ENCODE peak calls at places on chromosomes 13 and 19, in six cellular contexts. One of them, this sample, is unnamed.

GRCh38 chr13:45928843-45929242 is 77.3 kb upstream of the SIAH3 start:
- DNase-seq in breast epithelium: no peak
- DNase-seq in stomach: no peak
- DNase-seq in heart left ventricle: no peak
- DNase-seq in cardiac fibroblast: no peak
- DNase-seq in AG10803: no peak
- DNase-seq in this sample: no peak

GRCh38 chr19:52492991-52493470 is 34.4 kb upstream of the ZNF808 start:
- DNase-seq in breast epithelium: no peak
- DNase-seq in stomach: no peak
- DNase-seq in heart left ventricle: no peak
- DNase-seq in cardiac fibroblast: no peak
- DNase-seq in AG10803: no peak
- DNase-seq in this sample: no peak

GRCh38 chr13:63680704-63681103 is 2265.1 kb upstream of the PCDH20 start:
- DNase-seq in breast epithelium: no peak
- DNase-seq in stomach: no peak
- DNase-seq in heart left ventricle: no peak
- DNase-seq in cardiac fibroblast: no peak
- DNase-seq in AG10803: no peak
- DNase-seq in this sample: no peak

GRCh38 chr13:85864963-85865530 is 65.8 kb upstream of the SLITRK6 start:
- DNase-seq in breast epithelium: no peak
- DNase-seq in stomach: no peak
- DNase-seq in heart left ventricle: no peak
- DNase-seq in cardiac fibroblast: peak
- DNase-seq in AG10803: no peak
- DNase-seq in this sample: peak

GRCh38 chr19:32339988-32340874 is 5.2 kb upstream of the ZNF507 start:
- DNase-seq in breast epithelium: no peak
- DNase-seq in stomach: peak
- DNase-seq in heart left ventricle: peak
- DNase-seq in cardiac fibroblast: peak
- DNase-seq in AG10803: peak
- DNase-seq in this sample: peak

GRCh38 chr13:106381083-106381482 is 154.4 kb downstream of the EFNB2 start:
- DNase-seq in breast epithelium: no peak
- DNase-seq in stomach: peak
- DNase-seq in heart left ventricle: no peak
- DNase-seq in cardiac fibroblast: no peak
- DNase-seq in AG10803: no peak
- DNase-seq in this sample: peak

GRCh38 chr13:73714522-73714921 is 419.7 kb downstream of the KLF12 start:
- DNase-seq in breast epithelium: no peak
- DNase-seq in stomach: no peak
- DNase-seq in heart left ventricle: no peak
- DNase-seq in cardiac fibroblast: no peak
- DNase-seq in AG10803: no peak
- DNase-seq in this sample: no peak

GRCh38 chr13:51781246-51782022 is 22.5 kb downstream of the DHRS12 start:
- DNase-seq in breast epithelium: no peak
- DNase-seq in stomach: peak
- DNase-seq in heart left ventricle: no peak
- DNase-seq in cardiac fibroblast: peak
- DNase-seq in AG10803: no peak
- DNase-seq in this sample: peak

GRCh38 chr13:93217701-93218100 is 8.9 kb upstream of the GPC6 start:
- DNase-seq in breast epithelium: no peak
- DNase-seq in stomach: no peak
- DNase-seq in heart left ventricle: no peak
- DNase-seq in cardiac fibroblast: no peak
- DNase-seq in AG10803: peak
- DNase-seq in this sample: no peak

GRCh38 chr19:46898731-46899130 is 37.9 kb downstream of the ARHGAP35 start:
- DNase-seq in breast epithelium: no peak
- DNase-seq in stomach: no peak
- DNase-seq in heart left ventricle: peak
- DNase-seq in cardiac fibroblast: peak
- DNase-seq in AG10803: peak
- DNase-seq in this sample: peak

GRCh38 chr13:88857256-88857655 is 1186.1 kb downstream of the SLITRK5 start:
- DNase-seq in breast epithelium: no peak
- DNase-seq in stomach: no peak
- DNase-seq in heart left ventricle: no peak
- DNase-seq in cardiac fibroblast: no peak
- DNase-seq in AG10803: no peak
- DNase-seq in this sample: no peak

GRCh38 chr19:55640577-55641375 is at the start of gene ZNF580:
- DNase-seq in breast epithelium: peak
- DNase-seq in stomach: peak
- DNase-seq in heart left ventricle: peak
- DNase-seq in cardiac fibroblast: peak
- DNase-seq in AG10803: peak
- DNase-seq in this sample: peak

GRCh38 chr13:77384999-77385398 is 58.1 kb upstream of the MYCBP2 start:
- DNase-seq in breast epithelium: no peak
- DNase-seq in stomach: no peak
- DNase-seq in heart left ventricle: no peak
- DNase-seq in cardiac fibroblast: peak
- DNase-seq in AG10803: peak
- DNase-seq in this sample: no peak

GRCh38 chr19:2189880-2190279 is 26.1 kb downstream of the DOT1L start:
- DNase-seq in breast epithelium: no peak
- DNase-seq in stomach: no peak
- DNase-seq in heart left ventricle: no peak
- DNase-seq in cardiac fibroblast: no peak
- DNase-seq in AG10803: no peak
- DNase-seq in this sample: no peak

GRCh38 chr19:21439372-21439771 is 42.4 kb downstream of the ZNF493 start:
- DNase-seq in breast epithelium: peak
- DNase-seq in stomach: peak
- DNase-seq in heart left ventricle: no peak
- DNase-seq in cardiac fibroblast: peak
- DNase-seq in AG10803: no peak
- DNase-seq in this sample: no peak
- H3K4me3 ChIP-seq in breast epithelium: no peak
- H3K4me3 ChIP-seq in stomach: no peak
- H3K4me3 ChIP-seq in heart left ventricle: no peak
- H3K4me3 ChIP-seq in cardiac fibroblast: no peak
- H3K4me3 ChIP-seq in AG10803: no peak
- H3K4me3 ChIP-seq in this sample: no peak

GRCh38 chr13:110302154-110302553 is 4.8 kb downstream of the COL4A1 start:
- DNase-seq in breast epithelium: no peak
- DNase-seq in stomach: no peak
- DNase-seq in heart left ventricle: no peak
- DNase-seq in cardiac fibroblast: no peak
- DNase-seq in AG10803: no peak
- DNase-seq in this sample: no peak

GRCh38 chr13:110301606-110302131 is 5.3 kb downstream of the COL4A1 start:
- DNase-seq in breast epithelium: no peak
- DNase-seq in stomach: no peak
- DNase-seq in heart left ventricle: no peak
- DNase-seq in cardiac fibroblast: peak
- DNase-seq in AG10803: peak
- DNase-seq in this sample: peak

GRCh38 chr13:110303644-110304043 is 3.3 kb downstream of the COL4A1 start:
- DNase-seq in breast epithelium: no peak
- DNase-seq in stomach: no peak
- DNase-seq in heart left ventricle: no peak
- DNase-seq in cardiac fibroblast: no peak
- DNase-seq in AG10803: no peak
- DNase-seq in this sample: no peak

GRCh38 chr13:110304256-110304655 is 2.7 kb downstream of the COL4A1 start:
- DNase-seq in breast epithelium: no peak
- DNase-seq in stomach: no peak
- DNase-seq in heart left ventricle: no peak
- DNase-seq in cardiac fibroblast: peak
- DNase-seq in AG10803: peak
- DNase-seq in this sample: peak

DNA sequence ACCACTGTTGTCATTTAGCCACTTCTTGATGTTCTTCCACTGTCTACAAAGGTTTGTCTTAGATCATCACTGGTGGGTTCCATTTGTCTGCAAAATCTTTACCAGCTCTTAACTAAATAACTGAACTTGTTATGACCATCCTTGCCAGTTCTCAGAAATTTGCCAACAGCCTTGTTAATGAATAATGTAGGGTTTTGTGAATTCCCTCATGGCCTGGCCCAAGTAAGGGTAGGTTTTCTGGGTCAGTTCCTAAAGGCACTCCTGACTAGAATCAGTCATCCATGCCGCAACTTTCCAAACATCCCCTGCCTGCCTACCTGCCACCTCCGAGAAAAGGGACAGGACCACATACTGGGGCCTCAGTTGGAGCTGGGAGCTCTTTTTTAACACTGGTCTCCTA is 4.0 kb downstream of the COL4A1 start:
- DNase-seq in breast epithelium: no peak
- DNase-seq in stomach: no peak
- DNase-seq in heart left ventricle: no peak
- DNase-seq in cardiac fibroblast: no peak
- DNase-seq in AG10803: no peak
- DNase-seq in this sample: no peak
- H3K4me3 ChIP-seq in breast epithelium: no peak
- H3K4me3 ChIP-seq in stomach: no peak
- H3K4me3 ChIP-seq in heart left ventricle: no peak
- H3K4me3 ChIP-seq in cardiac fibroblast: peak
- H3K4me3 ChIP-seq in AG10803: no peak
- H3K4me3 ChIP-seq in this sample: no peak

GRCh38 chr19:53865523-53865917 is 2.2 kb upstream of the MYADM start:
- DNase-seq in breast epithelium: no peak
- DNase-seq in stomach: no peak
- DNase-seq in heart left ventricle: no peak
- DNase-seq in cardiac fibroblast: peak
- DNase-seq in AG10803: peak
- DNase-seq in this sample: no peak
- H3K4me3 ChIP-seq in breast epithelium: peak
- H3K4me3 ChIP-seq in stomach: no peak
- H3K4me3 ChIP-seq in heart left ventricle: no peak
- H3K4me3 ChIP-seq in cardiac fibroblast: peak
- H3K4me3 ChIP-seq in AG10803: peak
- H3K4me3 ChIP-seq in this sample: peak

GRCh38 chr19:5994407-5995165 is 16.6 kb upstream of the RANBP3 start:
- DNase-seq in breast epithelium: no peak
- DNase-seq in stomach: no peak
- DNase-seq in heart left ventricle: no peak
- DNase-seq in cardiac fibroblast: no peak
- DNase-seq in AG10803: no peak
- DNase-seq in this sample: no peak

GRCh38 chr19:5995606-5996005 is 17.7 kb upstream of the RANBP3 start:
- DNase-seq in breast epithelium: no peak
- DNase-seq in stomach: no peak
- DNase-seq in heart left ventricle: no peak
- DNase-seq in cardiac fibroblast: no peak
- DNase-seq in AG10803: no peak
- DNase-seq in this sample: no peak

GRCh38 chr19:5996102-5996501 is 18.2 kb upstream of the RANBP3 start:
- DNase-seq in breast epithelium: no peak
- DNase-seq in stomach: no peak
- DNase-seq in heart left ventricle: no peak
- DNase-seq in cardiac fibroblast: no peak
- DNase-seq in AG10803: no peak
- DNase-seq in this sample: no peak

GRCh38 chr19:5992756-5993155 is 14.8 kb upstream of the RANBP3 start:
- DNase-seq in breast epithelium: no peak
- DNase-seq in stomach: no peak
- DNase-seq in heart left ventricle: no peak
- DNase-seq in cardiac fibroblast: no peak
- DNase-seq in AG10803: no peak
- DNase-seq in this sample: no peak

GRCh38 chr19:5993516-5994406 is 15.8 kb upstream of the RANBP3 start:
- DNase-seq in breast epithelium: no peak
- DNase-seq in stomach: peak
- DNase-seq in heart left ventricle: peak
- DNase-seq in cardiac fibroblast: no peak
- DNase-seq in AG10803: peak
- DNase-seq in this sample: peak
- H3K4me3 ChIP-seq in breast epithelium: no peak
- H3K4me3 ChIP-seq in stomach: peak
- H3K4me3 ChIP-seq in heart left ventricle: no peak
- H3K4me3 ChIP-seq in cardiac fibroblast: no peak
- H3K4me3 ChIP-seq in AG10803: no peak
- H3K4me3 ChIP-seq in this sample: no peak

This sample was measured in cardiac muscle cell.